ENCODE peak calls at places on chromosomes 2 and 18, in ten cellular contexts. One of them, this sample, is unnamed.

GRCh38 chr2:151922845-151923666 is 94.8 kb upstream of the ARL5A start:
- DNase-seq in colonic mucosa: peak; percentile 28
- DNase-seq in caudate nucleus: no peak
- DNase-seq in neuronal stem cell: no peak
- DNase-seq in AG04450: no peak
- DNase-seq in substantia nigra: peak; percentile 38
- DNase-seq in transverse colon: peak; percentile 39
- DNase-seq in fibroblast of lung: no peak
- DNase-seq in PC-9: no peak
- DNase-seq in tibial nerve: peak; percentile 52
- DNase-seq in this sample: peak; percentile 74

GRCh38 chr2:52356560-52356959 is 1324.6 kb upstream of the NRXN1 start:
- DNase-seq in colonic mucosa: no peak
- DNase-seq in caudate nucleus: no peak
- DNase-seq in neuronal stem cell: no peak
- DNase-seq in AG04450: peak; percentile 29
- DNase-seq in substantia nigra: no peak
- DNase-seq in transverse colon: no peak
- DNase-seq in fibroblast of lung: peak; percentile 29
- DNase-seq in PC-9: no peak
- DNase-seq in tibial nerve: no peak
- DNase-seq in this sample: no peak

GRCh38 chr2:161414385-161415040 is 1.6 kb upstream of the TBR1 start:
- DNase-seq in colonic mucosa: peak; percentile 37
- DNase-seq in caudate nucleus: no peak
- DNase-seq in neuronal stem cell: peak; percentile 63
- DNase-seq in AG04450: no peak
- DNase-seq in substantia nigra: no peak
- DNase-seq in transverse colon: peak; percentile 22
- DNase-seq in fibroblast of lung: peak; percentile 41
- DNase-seq in PC-9: no peak
- DNase-seq in tibial nerve: no peak
- DNase-seq in this sample: peak; percentile 81

GRCh38 chr2:12202301-12202700 is 455.9 kb downstream of the LPIN1 start:
- DNase-seq in colonic mucosa: no peak
- DNase-seq in caudate nucleus: no peak
- DNase-seq in neuronal stem cell: no peak
- DNase-seq in AG04450: peak; percentile 16
- DNase-seq in substantia nigra: no peak
- DNase-seq in transverse colon: no peak
- DNase-seq in fibroblast of lung: peak; percentile 55
- DNase-seq in PC-9: no peak
- DNase-seq in tibial nerve: no peak
- DNase-seq in this sample: no peak

GRCh38 chr2:241563981-241564595 is 5.5 kb downstream of the BOK start:
- DNase-seq in colonic mucosa: no peak
- DNase-seq in caudate nucleus: no peak
- DNase-seq in neuronal stem cell: no peak
- DNase-seq in AG04450: no peak
- DNase-seq in substantia nigra: no peak
- DNase-seq in transverse colon: no peak
- DNase-seq in fibroblast of lung: no peak
- DNase-seq in PC-9: no peak
- DNase-seq in tibial nerve: no peak
- DNase-seq in this sample: peak; percentile 28

GRCh38 chr2:64750817-64751285 is 97.1 kb upstream of the SERTAD2 start:
- DNase-seq in colonic mucosa: peak; percentile 98
- DNase-seq in caudate nucleus: peak; percentile 100
- DNase-seq in neuronal stem cell: peak; percentile 99
- DNase-seq in AG04450: peak; percentile 100
- DNase-seq in substantia nigra: peak; percentile 100
- DNase-seq in transverse colon: peak; percentile 99
- DNase-seq in fibroblast of lung: peak; percentile 100
- DNase-seq in PC-9: peak; percentile 98
- DNase-seq in tibial nerve: no peak
- DNase-seq in this sample: peak; percentile 100

GRCh38 chr2:136214801-136215200 is 96.9 kb upstream of the CXCR4 start:
- DNase-seq in colonic mucosa: no peak
- DNase-seq in caudate nucleus: no peak
- DNase-seq in neuronal stem cell: no peak
- DNase-seq in AG04450: no peak
- DNase-seq in substantia nigra: no peak
- DNase-seq in transverse colon: no peak
- DNase-seq in fibroblast of lung: no peak
- DNase-seq in PC-9: peak; percentile 41
- DNase-seq in tibial nerve: no peak
- DNase-seq in this sample: no peak

GRCh38 chr2:12087671-12088380 is 341.4 kb downstream of the LPIN1 start:
- DNase-seq in colonic mucosa: no peak
- DNase-seq in caudate nucleus: no peak
- DNase-seq in neuronal stem cell: no peak
- DNase-seq in AG04450: no peak
- DNase-seq in substantia nigra: no peak
- DNase-seq in transverse colon: no peak
- DNase-seq in fibroblast of lung: no peak
- DNase-seq in PC-9: peak; percentile 94
- DNase-seq in tibial nerve: no peak
- DNase-seq in this sample: no peak

GRCh38 chr2:176653856-176654443 is 384.7 kb downstream of the MTX2 start:
- DNase-seq in colonic mucosa: peak; percentile 60
- DNase-seq in caudate nucleus: no peak
- DNase-seq in neuronal stem cell: peak; percentile 37
- DNase-seq in AG04450: peak; percentile 4
- DNase-seq in substantia nigra: peak; percentile 9
- DNase-seq in transverse colon: peak; percentile 70
- DNase-seq in fibroblast of lung: peak; percentile 66
- DNase-seq in PC-9: no peak
- DNase-seq in tibial nerve: no peak
- DNase-seq in this sample: peak; percentile 44

GRCh38 chr18:77103181-77103875 is 29.3 kb downstream of the MBP start:
- DNase-seq in colonic mucosa: no peak
- DNase-seq in caudate nucleus: no peak
- DNase-seq in neuronal stem cell: no peak
- DNase-seq in AG04450: no peak
- DNase-seq in substantia nigra: no peak
- DNase-seq in transverse colon: no peak
- DNase-seq in fibroblast of lung: peak; percentile 65
- DNase-seq in PC-9: no peak
- DNase-seq in tibial nerve: no peak
- DNase-seq in this sample: no peak

GRCh38 chr2:86704482-86704971 is 15.6 kb upstream of the RMND5A start:
- DNase-seq in colonic mucosa: peak; percentile 62
- DNase-seq in caudate nucleus: no peak
- DNase-seq in neuronal stem cell: no peak
- DNase-seq in AG04450: peak; percentile 42
- DNase-seq in substantia nigra: no peak
- DNase-seq in transverse colon: peak; percentile 75
- DNase-seq in fibroblast of lung: peak; percentile 91
- DNase-seq in PC-9: peak; percentile 88
- DNase-seq in tibial nerve: no peak
- DNase-seq in this sample: no peak

GRCh38 chr2:83578405-83578804 is 880.7 kb downstream of the SUCLG1 start:
- DNase-seq in colonic mucosa: no peak
- DNase-seq in caudate nucleus: no peak
- DNase-seq in neuronal stem cell: no peak
- DNase-seq in AG04450: no peak
- DNase-seq in substantia nigra: no peak
- DNase-seq in transverse colon: no peak
- DNase-seq in fibroblast of lung: no peak
- DNase-seq in PC-9: no peak
- DNase-seq in tibial nerve: no peak
- DNase-seq in this sample: no peak

GRCh38 chr2:152523091-152523490 is 188.1 kb downstream of the FMNL2 start:
- DNase-seq in colonic mucosa: no peak
- DNase-seq in caudate nucleus: no peak
- DNase-seq in neuronal stem cell: no peak
- DNase-seq in AG04450: no peak
- DNase-seq in substantia nigra: no peak
- DNase-seq in transverse colon: no peak
- DNase-seq in fibroblast of lung: peak; percentile 90
- DNase-seq in PC-9: no peak
- DNase-seq in tibial nerve: no peak
- DNase-seq in this sample: no peak

GRCh38 chr2:135843671-135844070 is 6.7 kb upstream of the LCT start:
- DNase-seq in colonic mucosa: no peak
- DNase-seq in caudate nucleus: no peak
- DNase-seq in neuronal stem cell: no peak
- DNase-seq in AG04450: no peak
- DNase-seq in substantia nigra: no peak
- DNase-seq in transverse colon: no peak
- DNase-seq in fibroblast of lung: no peak
- DNase-seq in PC-9: no peak
- DNase-seq in tibial nerve: no peak
- DNase-seq in this sample: no peak

GRCh38 chr2:234444888-234445287 is 52.0 kb downstream of the ARL4C start:
- DNase-seq in colonic mucosa: peak; percentile 41
- DNase-seq in caudate nucleus: no peak
- DNase-seq in neuronal stem cell: no peak
- DNase-seq in AG04450: peak; percentile 90
- DNase-seq in substantia nigra: no peak
- DNase-seq in transverse colon: peak; percentile 45
- DNase-seq in fibroblast of lung: peak; percentile 98
- DNase-seq in PC-9: peak; percentile 26
- DNase-seq in tibial nerve: no peak
- DNase-seq in this sample: no peak

GRCh38 chr2:239406316-239406995 is 5.6 kb upstream of the HDAC4 start:
- DNase-seq in colonic mucosa: no peak
- DNase-seq in caudate nucleus: no peak
- DNase-seq in neuronal stem cell: no peak
- DNase-seq in AG04450: no peak
- DNase-seq in substantia nigra: no peak
- DNase-seq in transverse colon: no peak
- DNase-seq in fibroblast of lung: no peak
- DNase-seq in PC-9: no peak
- DNase-seq in tibial nerve: no peak
- DNase-seq in this sample: peak; percentile 69

GRCh38 chr18:9333441-9334350 is 877 bp upstream of the TWSG1 start:
- DNase-seq in colonic mucosa: peak; percentile 40
- DNase-seq in caudate nucleus: peak; percentile 42
- DNase-seq in neuronal stem cell: no peak
- DNase-seq in AG04450: no peak
- DNase-seq in substantia nigra: no peak
- DNase-seq in transverse colon: peak; percentile 7
- DNase-seq in fibroblast of lung: no peak
- DNase-seq in PC-9: peak; percentile 50
- DNase-seq in tibial nerve: no peak
- DNase-seq in this sample: no peak

GRCh38 chr2:206831442-206831995 is 66.1 kb downstream of the FASTKD2 start:
- DNase-seq in colonic mucosa: no peak
- DNase-seq in caudate nucleus: no peak
- DNase-seq in neuronal stem cell: no peak
- DNase-seq in AG04450: no peak
- DNase-seq in substantia nigra: no peak
- DNase-seq in transverse colon: no peak
- DNase-seq in fibroblast of lung: no peak
- DNase-seq in PC-9: no peak
- DNase-seq in tibial nerve: no peak
- DNase-seq in this sample: no peak

GRCh38 chr18:78407456-78407823 is 572.2 kb upstream of the SALL3 start:
- DNase-seq in colonic mucosa: peak; percentile 45
- DNase-seq in caudate nucleus: no peak
- DNase-seq in neuronal stem cell: no peak
- DNase-seq in AG04450: no peak
- DNase-seq in substantia nigra: no peak
- DNase-seq in transverse colon: peak; percentile 15
- DNase-seq in fibroblast of lung: no peak
- DNase-seq in PC-9: no peak
- DNase-seq in tibial nerve: no peak
- DNase-seq in this sample: peak; percentile 50

GRCh38 chr2:124267821-124268220 is 242.7 kb downstream of the CNTNAP5 start:
- DNase-seq in colonic mucosa: no peak
- DNase-seq in caudate nucleus: no peak
- DNase-seq in neuronal stem cell: no peak
- DNase-seq in AG04450: no peak
- DNase-seq in substantia nigra: no peak
- DNase-seq in transverse colon: no peak
- DNase-seq in fibroblast of lung: peak; percentile 69
- DNase-seq in PC-9: no peak
- DNase-seq in tibial nerve: no peak
- DNase-seq in this sample: no peak

GRCh38 chr18:7872569-7872968 is 305.5 kb downstream of the PTPRM start:
- DNase-seq in colonic mucosa: no peak
- DNase-seq in caudate nucleus: no peak
- DNase-seq in neuronal stem cell: no peak
- DNase-seq in AG04450: no peak
- DNase-seq in substantia nigra: no peak
- DNase-seq in transverse colon: no peak
- DNase-seq in fibroblast of lung: peak; percentile 41
- DNase-seq in PC-9: peak; percentile 84
- DNase-seq in tibial nerve: no peak
- DNase-seq in this sample: peak; percentile 42

GRCh38 chr18:12278765-12279682 is 24.9 kb downstream of the CIDEA start:
- DNase-seq in colonic mucosa: peak; percentile 53
- DNase-seq in caudate nucleus: no peak
- DNase-seq in neuronal stem cell: peak; percentile 61
- DNase-seq in AG04450: peak; percentile 97
- DNase-seq in substantia nigra: peak; percentile 21
- DNase-seq in transverse colon: peak; percentile 69
- DNase-seq in fibroblast of lung: peak; percentile 98
- DNase-seq in PC-9: no peak
- DNase-seq in tibial nerve: peak; percentile 59
- DNase-seq in this sample: peak; percentile 89
- H3K27ac ChIP-seq in colonic mucosa: peak overlapping the region; percentile 91
- H3K27ac ChIP-seq in caudate nucleus: peak overlapping the region; percentile 94
- H3K27ac ChIP-seq in neuronal stem cell: peak overlapping the region; percentile 94
- H3K27ac ChIP-seq in AG04450: peak overlapping the region; percentile 100
- H3K27ac ChIP-seq in substantia nigra: peak overlapping the region; percentile 50
- H3K27ac ChIP-seq in transverse colon: peak overlapping the region; percentile 95
- H3K27ac ChIP-seq in fibroblast of lung: peak overlapping the region; percentile 99
- H3K27ac ChIP-seq in PC-9: no peak overlapping the region
- H3K27ac ChIP-seq in tibial nerve: peak overlapping the region; percentile 96
- H3K27ac ChIP-seq in this sample: peak overlapping the region; percentile 91

GRCh38 chr2:98825858-98826257 is 94.9 kb upstream of the MGAT4A start:
- DNase-seq in colonic mucosa: no peak
- DNase-seq in caudate nucleus: no peak
- DNase-seq in neuronal stem cell: no peak
- DNase-seq in AG04450: no peak
- DNase-seq in substantia nigra: no peak
- DNase-seq in transverse colon: no peak
- DNase-seq in fibroblast of lung: no peak
- DNase-seq in PC-9: no peak
- DNase-seq in tibial nerve: no peak
- DNase-seq in this sample: no peak
- H3K27ac ChIP-seq in colonic mucosa: no peak overlapping the region
- H3K27ac ChIP-seq in caudate nucleus: no peak overlapping the region
- H3K27ac ChIP-seq in neuronal stem cell: no peak overlapping the region
- H3K27ac ChIP-seq in AG04450: no peak overlapping the region
- H3K27ac ChIP-seq in substantia nigra: no peak overlapping the region
- H3K27ac ChIP-seq in transverse colon: no peak overlapping the region
- H3K27ac ChIP-seq in fibroblast of lung: no peak overlapping the region
- H3K27ac ChIP-seq in PC-9: no peak overlapping the region
- H3K27ac ChIP-seq in tibial nerve: no peak overlapping the region
- H3K27ac ChIP-seq in this sample: no peak overlapping the region

GRCh38 chr18:27124196-27124595 is 60.9 kb downstream of the CHST9 start:
- DNase-seq in colonic mucosa: no peak
- DNase-seq in caudate nucleus: no peak
- DNase-seq in neuronal stem cell: no peak
- DNase-seq in AG04450: no peak
- DNase-seq in substantia nigra: no peak
- DNase-seq in transverse colon: no peak
- DNase-seq in fibroblast of lung: no peak
- DNase-seq in PC-9: no peak
- DNase-seq in tibial nerve: no peak
- DNase-seq in this sample: no peak
- H3K27ac ChIP-seq in colonic mucosa: no peak overlapping the region
- H3K27ac ChIP-seq in caudate nucleus: no peak overlapping the region
- H3K27ac ChIP-seq in neuronal stem cell: no peak overlapping the region
- H3K27ac ChIP-seq in AG04450: no peak overlapping the region
- H3K27ac ChIP-seq in substantia nigra: no peak overlapping the region
- H3K27ac ChIP-seq in transverse colon: no peak overlapping the region
- H3K27ac ChIP-seq in fibroblast of lung: no peak overlapping the region
- H3K27ac ChIP-seq in PC-9: no peak overlapping the region
- H3K27ac ChIP-seq in tibial nerve: no peak overlapping the region
- H3K27ac ChIP-seq in this sample: no peak overlapping the region

GRCh38 chr2:120869036-120869435 is 133.4 kb downstream of the GLI2 start:
- DNase-seq in colonic mucosa: no peak
- DNase-seq in caudate nucleus: no peak
- DNase-seq in neuronal stem cell: no peak
- DNase-seq in AG04450: no peak
- DNase-seq in substantia nigra: no peak
- DNase-seq in transverse colon: no peak
- DNase-seq in fibroblast of lung: no peak
- DNase-seq in PC-9: no peak
- DNase-seq in tibial nerve: no peak
- DNase-seq in this sample: peak; percentile 38
- H3K27ac ChIP-seq in colonic mucosa: no peak overlapping the region
- H3K27ac ChIP-seq in caudate nucleus: no peak overlapping the region
- H3K27ac ChIP-seq in neuronal stem cell: no peak overlapping the region
- H3K27ac ChIP-seq in AG04450: no peak overlapping the region
- H3K27ac ChIP-seq in substantia nigra: no peak overlapping the region
- H3K27ac ChIP-seq in transverse colon: no peak overlapping the region
- H3K27ac ChIP-seq in fibroblast of lung: no peak overlapping the region
- H3K27ac ChIP-seq in PC-9: no peak overlapping the region
- H3K27ac ChIP-seq in tibial nerve: no peak overlapping the region
- H3K27ac ChIP-seq in this sample: no peak overlapping the region

This sample was measured in left lung.